ENCODE peak calls at places on chromosomes 13 and 19, in four cellular contexts. One of them, this sample, is unnamed.

GRCh38 chr13:103000157-103000556 is 66.1 kb downstream of the SLC10A2 start:
- DNase-seq in HCT116: no peak
- DNase-seq in GM12878: no peak
- DNase-seq in SK-N-SH: no peak
- DNase-seq in this sample: no peak

GRCh38 chr19:13503570-13504235 is 2.6 kb downstream of the CACNA1A start:
- DNase-seq in HCT116: no peak
- DNase-seq in GM12878: no peak
- DNase-seq in SK-N-SH: no peak
- DNase-seq in this sample: no peak

GRCh38 chr13:81591528-81592220 is 1250.7 kb upstream of the SPRY2 start:
- DNase-seq in HCT116: no peak
- DNase-seq in GM12878: no peak
- DNase-seq in SK-N-SH: no peak
- DNase-seq in this sample: no peak

GRCh38 chr19:7534531-7534980 is 961 bp upstream of the PNPLA6 start:
- DNase-seq in HCT116: no peak
- DNase-seq in GM12878: no peak
- DNase-seq in SK-N-SH: peak; percentile 80
- DNase-seq in this sample: no peak

GRCh38 chr19:48468806-48469055 is 438 bp upstream of the CYTH2 start:
- DNase-seq in HCT116: no peak
- DNase-seq in GM12878: no peak
- DNase-seq in SK-N-SH: no peak
- DNase-seq in this sample: no peak

GRCh38 chr19:46069841-46070341 is 29.1 kb upstream of the IGFL4 start:
- DNase-seq in HCT116: no peak
- DNase-seq in GM12878: no peak
- DNase-seq in SK-N-SH: no peak
- DNase-seq in this sample: no peak

GRCh38 chr19:43675269-43675879 is 5.4 kb upstream of the PLAUR start:
- DNase-seq in HCT116: peak; percentile 92
- DNase-seq in GM12878: peak; percentile 34
- DNase-seq in SK-N-SH: no peak
- DNase-seq in this sample: peak; percentile 18

GRCh38 chr19:34678421-34678820 is 943 bp downstream of the ZNF302 start:
- DNase-seq in HCT116: no peak
- DNase-seq in GM12878: no peak
- DNase-seq in SK-N-SH: no peak
- DNase-seq in this sample: no peak

GRCh38 chr13:105327727-105328126 is 1207.7 kb downstream of the EFNB2 start:
- DNase-seq in HCT116: no peak
- DNase-seq in GM12878: no peak
- DNase-seq in SK-N-SH: no peak
- DNase-seq in this sample: no peak

GRCh38 chr13:76892488-76892887 is 6.3 kb upstream of the KCTD12 start:
- DNase-seq in HCT116: no peak
- DNase-seq in GM12878: no peak
- DNase-seq in SK-N-SH: no peak
- DNase-seq in this sample: no peak

GRCh38 chr19:38647966-38648788 is 728 bp downstream of the ACTN4 start:
- DNase-seq in HCT116: no peak
- DNase-seq in GM12878: no peak
- DNase-seq in SK-N-SH: peak; percentile 49
- DNase-seq in this sample: no peak

DNA sequence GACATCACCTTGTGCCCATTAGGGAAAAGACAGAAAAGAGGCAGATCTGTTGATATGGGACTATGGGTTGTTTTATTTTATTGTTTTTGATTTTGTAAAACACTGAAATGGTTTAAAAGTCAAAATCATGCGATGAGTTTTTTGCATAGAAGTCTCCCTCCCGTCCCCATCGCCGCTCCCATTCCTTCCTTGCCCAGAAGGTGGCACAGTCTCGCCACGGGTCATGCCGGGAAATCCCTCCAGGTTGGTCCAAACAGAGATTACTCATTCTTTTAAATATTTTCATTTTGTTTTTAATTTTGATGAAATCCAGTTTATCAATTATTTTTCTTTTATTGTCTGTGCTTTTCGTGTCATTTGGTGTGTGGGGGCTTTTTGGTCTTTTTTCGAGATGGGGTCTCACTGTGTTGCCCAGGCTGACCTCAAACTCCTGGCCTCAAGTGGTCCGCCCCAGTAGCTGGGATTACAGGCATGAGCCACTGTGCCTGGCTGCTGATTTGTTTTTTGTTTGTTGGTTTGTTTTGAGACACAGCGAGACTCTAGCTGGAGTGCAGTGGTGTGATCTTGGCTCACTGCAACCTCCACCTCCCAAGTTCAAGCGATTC is 9.2 kb downstream of the PGPEP1 start:
- DNase-seq in HCT116: no peak
- DNase-seq in GM12878: no peak
- DNase-seq in SK-N-SH: peak; percentile 84
- DNase-seq in this sample: no peak
- TF ChIP-seq SIN3A in HCT116: no peak
- TF ChIP-seq SIN3A in GM12878: no peak
- TF ChIP-seq SIN3A in SK-N-SH: no peak
- TF ChIP-seq SIN3A in this sample: no peak

DNA sequence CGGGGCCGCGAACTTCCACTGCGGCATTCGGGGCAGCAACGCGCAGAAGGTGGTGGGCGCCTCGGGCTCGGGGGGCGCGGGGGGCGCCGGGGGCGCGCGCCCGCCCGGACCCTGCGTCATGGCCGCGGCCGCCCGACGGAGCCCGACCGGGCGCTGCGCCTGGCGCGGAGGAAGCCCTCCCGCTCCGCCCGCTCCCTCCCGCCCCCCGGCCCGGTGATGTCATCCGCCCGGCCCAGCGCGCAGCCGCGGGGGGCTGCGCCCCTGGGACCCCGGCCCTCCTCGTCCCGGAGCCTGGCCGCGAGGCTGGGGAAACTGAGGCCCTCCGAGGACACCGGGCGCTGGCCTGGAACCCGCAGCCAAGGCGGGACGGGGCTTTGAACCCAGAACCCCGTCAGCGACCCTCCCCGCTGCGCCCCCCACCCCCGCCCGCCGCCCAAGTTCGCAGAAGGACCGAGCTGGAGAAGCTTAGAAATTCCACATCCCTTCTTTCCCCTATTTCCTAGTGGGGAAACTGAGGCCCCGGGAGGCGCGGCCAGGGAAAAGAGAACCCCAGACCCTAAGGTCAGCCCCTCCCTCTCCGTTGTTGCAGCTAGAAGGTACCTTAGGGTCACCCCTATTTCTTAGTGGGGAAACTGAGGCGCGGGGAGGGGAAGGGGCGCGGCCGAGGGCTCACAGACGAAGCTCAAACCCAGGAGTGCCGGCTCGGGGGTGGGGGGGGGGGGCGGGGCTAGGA is at the start of gene SHC2:
- DNase-seq in HCT116: no peak
- DNase-seq in GM12878: no peak
- DNase-seq in SK-N-SH: peak; percentile 91
- DNase-seq in this sample: no peak
- TF ChIP-seq POLR2AphosphoS5 in HCT116: no peak
- TF ChIP-seq POLR2AphosphoS5 in GM12878: no peak
- TF ChIP-seq POLR2AphosphoS5 in SK-N-SH: no peak
- TF ChIP-seq POLR2AphosphoS5 in this sample: no peak

DNA sequence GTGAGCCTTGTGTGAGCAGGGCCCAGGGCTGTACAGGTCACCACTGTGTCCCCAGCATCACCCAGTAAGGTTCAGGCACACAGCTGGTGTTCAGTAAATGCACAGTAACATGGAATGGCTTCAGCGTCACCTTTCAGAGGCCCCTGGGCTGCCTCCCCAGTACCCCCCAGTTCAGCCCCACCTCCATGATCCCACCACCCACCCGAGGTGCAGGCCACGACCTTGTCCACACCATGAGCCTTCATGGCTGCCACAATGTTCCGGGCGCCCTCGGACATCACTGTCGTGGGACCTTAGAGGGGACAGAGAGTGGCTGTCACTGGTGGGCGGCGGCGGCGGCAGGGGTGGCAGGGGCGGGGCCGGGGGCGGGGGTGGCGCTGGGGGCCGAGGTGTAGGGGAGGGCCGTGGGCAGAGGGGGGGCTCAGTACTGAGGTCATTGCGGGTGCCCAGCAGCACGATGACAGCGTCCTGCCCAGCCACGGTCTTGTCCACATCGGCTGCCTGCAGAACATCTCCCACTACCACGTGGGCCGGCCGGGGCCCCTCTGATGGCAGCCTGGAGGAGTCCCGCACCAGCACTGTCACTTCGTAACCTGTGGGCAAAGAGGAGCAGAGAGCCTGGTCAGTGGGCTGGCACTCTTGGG is 7.5 kb downstream of the BLVRB start:
- DNase-seq in HCT116: no peak
- DNase-seq in GM12878: no peak
- DNase-seq in SK-N-SH: no peak
- DNase-seq in this sample: no peak
- TF ChIP-seq REST in HCT116: no peak
- TF ChIP-seq REST in GM12878: no peak
- TF ChIP-seq REST in SK-N-SH: no peak
- TF ChIP-seq REST in this sample: no peak

GRCh38 chr19:55690109-55690768 is 15.2 kb downstream of the EPN1 start:
- DNase-seq in HCT116: no peak
- DNase-seq in GM12878: no peak
- DNase-seq in SK-N-SH: no peak
- DNase-seq in this sample: no peak

GRCh38 chr19:55692681-55693081 is 17.7 kb downstream of the EPN1 start:
- DNase-seq in HCT116: no peak
- DNase-seq in GM12878: no peak
- DNase-seq in SK-N-SH: no peak
- DNase-seq in this sample: no peak

GRCh38 chr19:55691561-55692481 is 16.8 kb downstream of the EPN1 start:
- DNase-seq in HCT116: no peak
- DNase-seq in GM12878: no peak
- DNase-seq in SK-N-SH: no peak
- DNase-seq in this sample: no peak

GRCh38 chr19:55689366-55690108 is 14.5 kb downstream of the EPN1 start:
- DNase-seq in HCT116: no peak
- DNase-seq in GM12878: no peak
- DNase-seq in SK-N-SH: no peak
- DNase-seq in this sample: no peak

GRCh38 chr19:55690769-55691545 is 15.9 kb downstream of the EPN1 start:
- DNase-seq in HCT116: no peak
- DNase-seq in GM12878: no peak
- DNase-seq in SK-N-SH: no peak
- DNase-seq in this sample: no peak
- TF ChIP-seq SIN3A in HCT116: no peak
- TF ChIP-seq SIN3A in GM12878: no peak
- TF ChIP-seq SIN3A in SK-N-SH: no peak
- TF ChIP-seq SIN3A in this sample: no peak

DNA sequence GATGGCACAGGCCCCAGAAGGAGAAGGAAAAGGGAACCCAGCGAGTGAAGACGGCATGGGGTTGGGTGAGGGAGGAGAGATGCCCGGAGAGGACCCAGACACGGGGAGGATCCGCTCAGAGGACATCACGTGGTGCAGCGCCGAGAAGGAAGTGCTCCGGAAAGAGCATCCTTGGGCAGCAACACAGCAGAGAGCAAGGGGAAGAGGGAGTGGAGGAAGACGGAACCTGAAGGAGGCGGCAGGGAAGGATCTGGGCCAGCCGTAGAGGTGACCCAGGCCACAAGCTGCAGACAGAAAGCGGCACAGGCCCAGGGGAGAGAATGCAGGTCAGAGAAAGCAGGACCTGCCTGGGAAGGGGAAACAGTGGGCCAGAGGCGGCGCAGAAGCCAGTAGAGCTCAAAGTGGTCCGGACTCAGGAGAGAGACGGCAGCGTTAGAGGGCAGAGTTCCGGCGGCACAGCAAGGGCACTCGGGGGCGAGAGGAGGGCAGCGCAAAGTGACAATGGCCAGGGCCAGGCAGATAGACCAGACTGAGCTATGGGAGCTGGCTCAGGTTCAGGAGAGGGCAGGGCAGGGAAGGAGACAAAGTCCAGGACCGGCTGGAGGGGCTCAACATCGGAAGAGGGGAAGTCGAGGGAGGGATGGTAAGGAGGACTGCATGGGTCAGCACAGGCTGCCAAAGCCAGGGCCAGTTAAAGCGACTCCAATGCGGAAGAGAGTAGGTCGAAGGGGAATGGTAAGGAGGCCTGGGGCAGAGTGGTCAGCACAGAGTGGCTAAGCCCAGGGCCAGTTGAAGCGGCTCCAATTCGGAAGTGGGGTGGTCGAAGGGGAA is 990 bp downstream of the PPP1R12C start:
- DNase-seq in HCT116: no peak
- DNase-seq in GM12878: no peak
- DNase-seq in SK-N-SH: peak; percentile 86
- DNase-seq in this sample: no peak
- TF ChIP-seq POLR2AphosphoS5 in HCT116: no peak
- TF ChIP-seq POLR2AphosphoS5 in GM12878: no peak
- TF ChIP-seq POLR2AphosphoS5 in SK-N-SH: peak; percentile 43
- TF ChIP-seq POLR2AphosphoS5 in this sample: no peak

GRCh38 chr19:44890366-44891015 is 563 bp upstream of the TOMM40 start:
- DNase-seq in HCT116: peak; percentile 100
- DNase-seq in GM12878: peak; percentile 100
- DNase-seq in SK-N-SH: peak; percentile 90
- DNase-seq in this sample: peak; percentile 97
- TF ChIP-seq REST in HCT116: no peak
- TF ChIP-seq REST in GM12878: no peak
- TF ChIP-seq REST in SK-N-SH: peak; percentile 15
- TF ChIP-seq REST in this sample: no peak